ENCODE peak calls at places on chromosome 3, in seven cellular contexts. One of them, this sample, is unnamed.

GRCh38 chr3:13543251-13543650 is 5.7 kb upstream of the FBLN2 start:
- DNase-seq in sigmoid colon: peak; percentile 90
- DNase-seq in right lobe of liver: peak; percentile 37
- DNase-seq in spleen: no peak
- DNase-seq in K562: no peak
- DNase-seq in A549: peak; percentile 69
- DNase-seq in stomach: no peak
- DNase-seq in this sample: no peak

GRCh38 chr3:100254168-100254777 is 6.5 kb upstream of the TBC1D23 start:
- DNase-seq in K562: peak; percentile 56
- DNase-seq in right lobe of liver: no peak
- DNase-seq in spleen: no peak
- DNase-seq in A549: peak; percentile 65
- DNase-seq in sigmoid colon: peak; percentile 82
- DNase-seq in stomach: peak; percentile 47
- DNase-seq in this sample: no peak

GRCh38 chr3:186105543-186105942 is 3.3 kb downstream of the ETV5 start:
- DNase-seq in A549: no peak
- DNase-seq in stomach: no peak
- DNase-seq in spleen: no peak
- DNase-seq in K562: no peak
- DNase-seq in sigmoid colon: no peak
- DNase-seq in right lobe of liver: no peak
- DNase-seq in this sample: no peak

GRCh38 chr3:9700536-9700935 is 3.1 kb upstream of the CPNE9 start:
- DNase-seq in A549: no peak
- DNase-seq in K562: no peak
- DNase-seq in sigmoid colon: no peak
- DNase-seq in spleen: peak; percentile 8
- DNase-seq in right lobe of liver: no peak
- DNase-seq in stomach: no peak
- DNase-seq in this sample: no peak

GRCh38 chr3:67495751-67496150 is 158.7 kb downstream of the SUCLG2 start:
- DNase-seq in stomach: peak; percentile 30
- DNase-seq in A549: no peak
- DNase-seq in right lobe of liver: no peak
- DNase-seq in spleen: no peak
- DNase-seq in sigmoid colon: no peak
- DNase-seq in K562: no peak
- DNase-seq in this sample: no peak

GRCh38 chr3:127689266-127689860 is 16.6 kb downstream of the ABTB1 start:
- DNase-seq in sigmoid colon: peak; percentile 53
- DNase-seq in stomach: no peak
- DNase-seq in A549: no peak
- DNase-seq in right lobe of liver: peak; percentile 27
- DNase-seq in K562: no peak
- DNase-seq in spleen: peak; percentile 64
- DNase-seq in this sample: peak; percentile 33

GRCh38 chr3:117322866-117323265 is 613.3 kb downstream of the TUSC7 start:
- DNase-seq in spleen: no peak
- DNase-seq in A549: peak; percentile 13
- DNase-seq in K562: no peak
- DNase-seq in sigmoid colon: no peak
- DNase-seq in stomach: no peak
- DNase-seq in right lobe of liver: no peak
- DNase-seq in this sample: no peak

GRCh38 chr3:127822166-127822835 is at the start of gene MGLL:
- DNase-seq in stomach: peak; percentile 43
- DNase-seq in A549: peak; percentile 43
- DNase-seq in sigmoid colon: peak; percentile 79
- DNase-seq in K562: no peak
- DNase-seq in spleen: peak; percentile 82
- DNase-seq in right lobe of liver: no peak
- DNase-seq in this sample: peak; percentile 59

GRCh38 chr3:42122261-42123011 is 31.3 kb downstream of the TRAK1 start:
- DNase-seq in K562: no peak
- DNase-seq in sigmoid colon: peak; percentile 36
- DNase-seq in stomach: no peak
- DNase-seq in A549: no peak
- DNase-seq in spleen: no peak
- DNase-seq in right lobe of liver: no peak
- DNase-seq in this sample: no peak

GRCh38 chr3:113773381-113773780 is 26.5 kb downstream of the ATP6V1A start:
- DNase-seq in A549: no peak
- DNase-seq in right lobe of liver: no peak
- DNase-seq in spleen: no peak
- DNase-seq in sigmoid colon: no peak
- DNase-seq in stomach: no peak
- DNase-seq in K562: no peak
- DNase-seq in this sample: no peak

GRCh38 chr3:56940331-56940730 is 120.1 kb upstream of the SPATA12 start:
- DNase-seq in stomach: no peak
- DNase-seq in right lobe of liver: no peak
- DNase-seq in A549: no peak
- DNase-seq in K562: no peak
- DNase-seq in spleen: no peak
- DNase-seq in sigmoid colon: no peak
- DNase-seq in this sample: no peak

GRCh38 chr3:44845528-44846520 is 15.9 kb upstream of the TMEM42 start:
- DNase-seq in K562: no peak
- DNase-seq in right lobe of liver: no peak
- DNase-seq in sigmoid colon: no peak
- DNase-seq in spleen: no peak
- DNase-seq in stomach: no peak
- DNase-seq in A549: no peak
- DNase-seq in this sample: no peak

GRCh38 chr3:160395297-160395696 is 3.7 kb downstream of the IFT80 start:
- DNase-seq in spleen: no peak
- DNase-seq in A549: no peak
- DNase-seq in right lobe of liver: no peak
- DNase-seq in stomach: no peak
- DNase-seq in K562: peak; percentile 26
- DNase-seq in sigmoid colon: no peak
- DNase-seq in this sample: no peak

GRCh38 chr3:30654269-30654668 is 47.9 kb downstream of the TGFBR2 start:
- DNase-seq in right lobe of liver: no peak
- DNase-seq in stomach: no peak
- DNase-seq in spleen: no peak
- DNase-seq in K562: no peak
- DNase-seq in sigmoid colon: no peak
- DNase-seq in A549: no peak
- DNase-seq in this sample: no peak

GRCh38 chr3:30656624-30657141 is 50.3 kb downstream of the TGFBR2 start:
- DNase-seq in spleen: no peak
- DNase-seq in A549: no peak
- DNase-seq in K562: no peak
- DNase-seq in sigmoid colon: no peak
- DNase-seq in right lobe of liver: no peak
- DNase-seq in stomach: no peak
- DNase-seq in this sample: no peak

GRCh38 chr3:30658328-30659052 is 52.1 kb downstream of the TGFBR2 start:
- DNase-seq in stomach: no peak
- DNase-seq in spleen: no peak
- DNase-seq in sigmoid colon: no peak
- DNase-seq in K562: no peak
- DNase-seq in A549: peak; percentile 36
- DNase-seq in right lobe of liver: no peak
- DNase-seq in this sample: peak; percentile 80

GRCh38 chr3:30657914-30658313 is 51.5 kb downstream of the TGFBR2 start:
- DNase-seq in K562: no peak
- DNase-seq in sigmoid colon: no peak
- DNase-seq in right lobe of liver: no peak
- DNase-seq in spleen: no peak
- DNase-seq in A549: no peak
- DNase-seq in stomach: no peak
- DNase-seq in this sample: no peak

DNA sequence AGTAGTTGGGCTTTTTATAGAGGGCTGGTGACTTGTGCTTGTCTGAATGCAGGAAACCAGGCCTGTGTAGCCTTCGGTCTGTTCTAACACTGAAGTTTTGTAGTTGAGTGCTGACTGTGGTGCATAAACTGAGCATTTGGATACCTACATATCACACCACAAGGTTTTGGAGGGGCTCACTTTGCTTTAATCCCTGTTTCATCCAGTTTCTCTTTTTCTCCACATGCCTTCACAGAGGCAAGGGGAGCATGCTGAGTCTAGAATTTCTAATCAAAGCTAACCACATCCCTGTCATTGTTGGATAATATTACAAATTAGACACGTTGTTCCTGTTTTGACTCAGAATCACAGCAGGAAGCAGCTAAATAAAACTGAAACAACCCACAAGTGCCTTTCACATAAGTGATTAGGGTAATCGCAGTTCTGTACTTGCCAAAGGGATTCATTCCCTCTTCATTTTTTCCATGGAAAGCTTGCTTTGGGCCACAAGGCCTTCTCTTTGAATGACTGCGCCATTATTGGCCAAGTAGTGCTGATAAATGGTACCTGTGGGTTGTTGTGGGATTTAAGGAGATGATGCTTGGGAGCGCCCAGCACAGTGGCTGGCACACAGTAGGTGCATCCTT is 48.9 kb downstream of the TGFBR2 start:
- DNase-seq in right lobe of liver: no peak
- DNase-seq in spleen: no peak
- DNase-seq in K562: no peak
- DNase-seq in A549: no peak
- DNase-seq in sigmoid colon: no peak
- DNase-seq in stomach: no peak
- DNase-seq in this sample: no peak
- TF ChIP-seq POLR2A in right lobe of liver: no peak
- TF ChIP-seq POLR2A in spleen: no peak
- TF ChIP-seq POLR2A in K562: no peak
- TF ChIP-seq POLR2A in A549: no peak
- TF ChIP-seq POLR2A in sigmoid colon: no peak
- TF ChIP-seq POLR2A in stomach: no peak
- TF ChIP-seq POLR2A in this sample: no peak

GRCh38 chr3:32420138-32420981 is 28.7 kb downstream of the CMTM7 start:
- DNase-seq in spleen: peak; percentile 79
- DNase-seq in right lobe of liver: no peak
- DNase-seq in stomach: peak; percentile 54
- DNase-seq in K562: no peak
- DNase-seq in sigmoid colon: no peak
- DNase-seq in A549: peak; percentile 65
- DNase-seq in this sample: no peak

GRCh38 chr3:32419766-32420137 is 28.1 kb downstream of the CMTM7 start:
- DNase-seq in stomach: no peak
- DNase-seq in K562: no peak
- DNase-seq in A549: no peak
- DNase-seq in spleen: no peak
- DNase-seq in sigmoid colon: no peak
- DNase-seq in right lobe of liver: no peak
- DNase-seq in this sample: no peak

GRCh38 chr3:32421991-32422859 is 30.6 kb downstream of the CMTM7 start:
- DNase-seq in right lobe of liver: peak; percentile 93
- DNase-seq in spleen: peak; percentile 86
- DNase-seq in K562: no peak
- DNase-seq in stomach: peak; percentile 97
- DNase-seq in sigmoid colon: peak; percentile 94
- DNase-seq in A549: peak; percentile 38
- DNase-seq in this sample: no peak

GRCh38 chr3:32422943-32423342 is 31.3 kb downstream of the CMTM7 start:
- DNase-seq in stomach: no peak
- DNase-seq in K562: no peak
- DNase-seq in sigmoid colon: no peak
- DNase-seq in spleen: peak; percentile 75
- DNase-seq in right lobe of liver: no peak
- DNase-seq in A549: no peak
- DNase-seq in this sample: no peak

DNA sequence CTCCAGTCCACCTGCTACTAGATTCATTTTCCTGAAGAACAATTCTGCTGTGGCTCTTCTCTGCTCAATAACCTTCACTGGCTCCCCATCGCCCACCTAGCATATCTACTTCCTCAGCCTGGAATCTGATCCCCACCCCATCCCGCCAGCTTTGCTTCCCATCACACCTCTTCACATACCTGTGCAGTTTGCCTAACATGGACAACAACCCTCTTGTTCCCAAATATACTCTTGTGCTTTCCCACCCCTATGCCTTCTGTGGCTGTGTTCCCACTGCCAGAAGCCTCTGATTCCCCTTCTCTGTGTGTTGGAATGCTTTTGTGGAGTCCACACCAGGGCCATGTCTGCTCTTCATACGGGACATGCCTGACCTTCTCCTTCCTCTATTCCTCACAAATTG is 29.5 kb downstream of the CMTM7 start:
- DNase-seq in right lobe of liver: no peak
- DNase-seq in sigmoid colon: no peak
- DNase-seq in stomach: no peak
- DNase-seq in A549: no peak
- DNase-seq in K562: no peak
- DNase-seq in spleen: no peak
- DNase-seq in this sample: no peak
- H3K4me1 ChIP-seq in right lobe of liver: no peaks in the 10 kb centered on the region
- H3K4me1 ChIP-seq in sigmoid colon: peaks cover 25% of the 10 kb centered on the region
- H3K4me1 ChIP-seq in stomach: peaks cover 72% of the 10 kb centered on the region
- H3K4me1 ChIP-seq in A549: peaks cover 32% of the 10 kb centered on the region
- H3K4me1 ChIP-seq in K562: no peaks in the 10 kb centered on the region
- H3K4me1 ChIP-seq in spleen: peaks cover 84% of the 10 kb centered on the region
- H3K4me1 ChIP-seq in this sample: peaks cover 31% of the 10 kb centered on the region

GRCh38 chr3:120442975-120443517 is 7.7 kb downstream of the FSTL1 start:
- DNase-seq in spleen: no peak
- DNase-seq in stomach: no peak
- DNase-seq in K562: peak; percentile 8
- DNase-seq in right lobe of liver: no peak
- DNase-seq in sigmoid colon: no peak
- DNase-seq in A549: no peak
- DNase-seq in this sample: no peak
- TF ChIP-seq CTCF in spleen: no peak
- TF ChIP-seq CTCF in stomach: no peak
- TF ChIP-seq CTCF in K562: no peak
- TF ChIP-seq CTCF in right lobe of liver: no peak
- TF ChIP-seq CTCF in sigmoid colon: no peak
- TF ChIP-seq CTCF in A549: peak; percentile 39
- TF ChIP-seq CTCF in this sample: no peak

DNA sequence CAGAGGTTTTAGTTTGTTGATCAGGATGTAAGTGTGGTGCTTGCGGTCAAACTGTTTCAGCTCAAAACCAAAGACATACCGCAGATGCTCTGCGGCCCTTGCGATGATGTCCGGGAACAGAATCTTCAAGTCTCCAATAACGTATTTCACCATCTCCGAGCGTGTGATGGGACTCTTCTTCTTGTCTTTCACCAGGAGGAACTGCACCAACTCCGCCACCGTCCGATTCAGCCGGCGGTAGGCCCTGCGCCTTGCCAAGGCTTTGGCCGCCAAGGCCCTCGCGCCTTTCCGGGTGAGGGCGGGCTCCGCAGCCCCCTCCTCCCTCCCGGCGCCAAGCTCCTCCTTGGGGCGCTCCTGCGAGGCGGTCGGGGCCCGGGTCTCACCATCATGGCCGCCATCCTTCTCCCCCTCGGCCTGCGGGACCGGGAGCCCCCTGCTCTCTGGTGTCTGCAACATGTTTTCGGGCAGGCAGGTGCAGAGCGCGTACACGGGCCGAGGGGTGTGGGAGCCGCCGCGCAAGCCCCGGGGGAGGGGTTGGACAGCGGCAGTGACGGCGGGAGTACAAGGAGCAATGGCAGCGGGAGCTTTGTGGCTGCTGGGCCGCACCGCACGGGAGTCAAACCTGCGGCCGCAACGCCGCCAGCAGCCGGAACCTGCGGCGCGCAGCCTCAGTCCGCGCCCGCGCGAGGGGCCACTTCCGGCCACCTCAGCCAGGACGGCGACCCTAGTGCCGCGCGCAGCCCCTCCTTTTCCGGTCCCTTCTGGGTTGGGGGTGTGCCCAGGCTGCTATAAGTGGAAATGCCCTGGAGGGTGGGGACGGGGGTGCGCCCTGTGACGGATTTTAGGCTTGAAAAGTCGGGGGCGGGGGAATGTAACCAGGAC is at the start of gene MAGEF1:
- DNase-seq in right lobe of liver: peak; percentile 82
- DNase-seq in A549: peak; percentile 85
- DNase-seq in sigmoid colon: peak; percentile 88
- DNase-seq in K562: peak; percentile 92
- DNase-seq in stomach: peak; percentile 83
- DNase-seq in spleen: peak; percentile 91
- DNase-seq in this sample: peak; percentile 79
- TF ChIP-seq POLR2A in right lobe of liver: peak; percentile 89
- TF ChIP-seq POLR2A in A549: peak; percentile 70
- TF ChIP-seq POLR2A in sigmoid colon: peak; percentile 36
- TF ChIP-seq POLR2A in K562: peak; percentile 91
- TF ChIP-seq POLR2A in stomach: no peak
- TF ChIP-seq POLR2A in spleen: no peak
- TF ChIP-seq POLR2A in this sample: peak; percentile 52

This sample was measured in Peyer's patch.